ENCODE peak calls at places on chromosomes 11 and 22, in four cellular contexts. One of them, this sample, is unnamed. For H3K9me3, the result is how much of the 10 kb centered on the place peaks cover.

GRCh38 chr11:130894322-130895025 is 21.8 kb downstream of the SNX19 start:
- DNase-seq in heart left ventricle: peak
- DNase-seq in Caco-2: peak
- DNase-seq in testis: peak
- DNase-seq in this sample: peak

GRCh38 chr11:134223066-134223465 is 701 bp downstream of the NCAPD3 start:
- DNase-seq in heart left ventricle: no peak
- DNase-seq in Caco-2: no peak
- DNase-seq in testis: no peak
- DNase-seq in this sample: no peak

GRCh38 chr11:71307811-71308645 is 55.7 kb upstream of the SHANK2 start:
- DNase-seq in Caco-2: peak
- DNase-seq in heart left ventricle: no peak
- DNase-seq in testis: no peak
- DNase-seq in this sample: no peak

GRCh38 chr11:71130106-71130505 is 122.3 kb downstream of the SHANK2 start:
- DNase-seq in testis: no peak
- DNase-seq in Caco-2: no peak
- DNase-seq in heart left ventricle: no peak
- DNase-seq in this sample: peak

GRCh38 chr11:83921447-83922192 is 635.5 kb upstream of the CCDC90B start:
- DNase-seq in Caco-2: no peak
- DNase-seq in heart left ventricle: no peak
- DNase-seq in testis: no peak
- DNase-seq in this sample: no peak

GRCh38 chr22:45320326-45320976 is 10.7 kb downstream of the FAM118A start:
- DNase-seq in Caco-2: no peak
- DNase-seq in heart left ventricle: no peak
- DNase-seq in testis: no peak
- DNase-seq in this sample: no peak

GRCh38 chr22:19341500-19341899 is 50.0 kb upstream of the CLTCL1 start:
- DNase-seq in testis: no peak
- DNase-seq in heart left ventricle: no peak
- DNase-seq in Caco-2: no peak
- DNase-seq in this sample: no peak

GRCh38 chr11:74268451-74268850 is 43.0 kb downstream of the P4HA3 start:
- DNase-seq in Caco-2: no peak
- DNase-seq in testis: no peak
- DNase-seq in heart left ventricle: no peak
- DNase-seq in this sample: no peak

GRCh38 chr22:22235564-22235963 is 9.0 kb upstream of the VPREB1 start:
- DNase-seq in heart left ventricle: no peak
- DNase-seq in testis: peak
- DNase-seq in Caco-2: no peak
- DNase-seq in this sample: peak

GRCh38 chr11:65779919-65780769 is 632 bp downstream of the AP5B1 start:
- DNase-seq in testis: peak
- DNase-seq in heart left ventricle: peak
- DNase-seq in Caco-2: peak
- DNase-seq in this sample: peak
- H3K4me3 ChIP-seq in testis: peak
- H3K4me3 ChIP-seq in heart left ventricle: peak
- H3K4me3 ChIP-seq in Caco-2: peak
- H3K4me3 ChIP-seq in this sample: peak

GRCh38 chr11:119306373-119306890 is 10.5 kb downstream of the MCAM start:
- DNase-seq in Caco-2: no peak
- DNase-seq in heart left ventricle: no peak
- DNase-seq in testis: peak
- DNase-seq in this sample: no peak
- H3K9me3 ChIP-seq in Caco-2: under half
- H3K9me3 ChIP-seq in heart left ventricle: under half
- H3K9me3 ChIP-seq in testis: under half
- H3K9me3 ChIP-seq in this sample: under half

DNA sequence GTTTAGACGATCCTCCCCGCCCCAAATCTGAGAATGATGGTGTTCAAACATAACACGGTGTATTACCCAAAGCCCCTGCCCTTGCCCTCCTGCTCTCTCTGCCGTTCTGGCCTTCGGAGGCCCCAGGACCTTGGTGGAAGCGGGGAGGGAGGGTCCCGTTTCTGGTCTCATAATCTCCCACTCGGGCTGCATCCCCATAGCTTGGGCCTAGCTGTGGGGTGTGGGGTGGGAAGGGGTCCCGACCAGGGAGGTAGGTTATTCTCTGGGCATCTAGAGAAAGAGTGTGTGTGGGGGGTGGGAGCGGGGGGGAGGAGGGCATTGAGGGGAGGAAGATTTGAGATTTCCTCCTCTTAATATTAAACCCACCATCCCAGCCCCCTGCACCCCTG is 2.3 kb downstream of the PKNOX2 start:
- DNase-seq in heart left ventricle: no peak
- DNase-seq in Caco-2: peak
- DNase-seq in testis: no peak
- DNase-seq in this sample: no peak
- H3K4me3 ChIP-seq in heart left ventricle: peak
- H3K4me3 ChIP-seq in Caco-2: no peak
- H3K4me3 ChIP-seq in testis: peak
- H3K4me3 ChIP-seq in this sample: no peak

GRCh38 chr11:114618139-114618538 is 22.6 kb upstream of the NXPE4 start:
- DNase-seq in Caco-2: no peak
- DNase-seq in heart left ventricle: no peak
- DNase-seq in testis: no peak
- DNase-seq in this sample: no peak

GRCh38 chr11:114617157-114618124 is 21.9 kb upstream of the NXPE4 start:
- DNase-seq in Caco-2: no peak
- DNase-seq in heart left ventricle: no peak
- DNase-seq in testis: no peak
- DNase-seq in this sample: no peak

GRCh38 chr11:114616516-114616915 is 20.9 kb upstream of the NXPE4 start:
- DNase-seq in testis: no peak
- DNase-seq in Caco-2: no peak
- DNase-seq in heart left ventricle: no peak
- DNase-seq in this sample: no peak

GRCh38 chr11:114614127-114614720 is 18.6 kb upstream of the NXPE4 start:
- DNase-seq in heart left ventricle: no peak
- DNase-seq in testis: no peak
- DNase-seq in Caco-2: no peak
- DNase-seq in this sample: no peak

GRCh38 chr11:114615448-114616361 is 20.1 kb upstream of the NXPE4 start:
- DNase-seq in testis: no peak
- DNase-seq in heart left ventricle: no peak
- DNase-seq in Caco-2: no peak
- DNase-seq in this sample: no peak
- H3K9me3 ChIP-seq in testis: under half
- H3K9me3 ChIP-seq in heart left ventricle: under half
- H3K9me3 ChIP-seq in Caco-2: under half
- H3K9me3 ChIP-seq in this sample: under half

GRCh38 chr11:61297341-61297740 is 2.2 kb upstream of the VWCE start:
- DNase-seq in Caco-2: no peak
- DNase-seq in heart left ventricle: no peak
- DNase-seq in testis: no peak
- DNase-seq in this sample: no peak

GRCh38 chr11:61295596-61295926 is 445 bp upstream of the VWCE start:
- DNase-seq in testis: no peak
- DNase-seq in Caco-2: no peak
- DNase-seq in heart left ventricle: no peak
- DNase-seq in this sample: no peak

GRCh38 chr11:61297741-61298140 is 2.6 kb upstream of the VWCE start:
- DNase-seq in testis: peak
- DNase-seq in heart left ventricle: peak
- DNase-seq in Caco-2: no peak
- DNase-seq in this sample: no peak

GRCh38 chr11:61293869-61294716 is 1.0 kb downstream of the VWCE start:
- DNase-seq in Caco-2: peak
- DNase-seq in heart left ventricle: peak
- DNase-seq in testis: peak
- DNase-seq in this sample: no peak

DNA sequence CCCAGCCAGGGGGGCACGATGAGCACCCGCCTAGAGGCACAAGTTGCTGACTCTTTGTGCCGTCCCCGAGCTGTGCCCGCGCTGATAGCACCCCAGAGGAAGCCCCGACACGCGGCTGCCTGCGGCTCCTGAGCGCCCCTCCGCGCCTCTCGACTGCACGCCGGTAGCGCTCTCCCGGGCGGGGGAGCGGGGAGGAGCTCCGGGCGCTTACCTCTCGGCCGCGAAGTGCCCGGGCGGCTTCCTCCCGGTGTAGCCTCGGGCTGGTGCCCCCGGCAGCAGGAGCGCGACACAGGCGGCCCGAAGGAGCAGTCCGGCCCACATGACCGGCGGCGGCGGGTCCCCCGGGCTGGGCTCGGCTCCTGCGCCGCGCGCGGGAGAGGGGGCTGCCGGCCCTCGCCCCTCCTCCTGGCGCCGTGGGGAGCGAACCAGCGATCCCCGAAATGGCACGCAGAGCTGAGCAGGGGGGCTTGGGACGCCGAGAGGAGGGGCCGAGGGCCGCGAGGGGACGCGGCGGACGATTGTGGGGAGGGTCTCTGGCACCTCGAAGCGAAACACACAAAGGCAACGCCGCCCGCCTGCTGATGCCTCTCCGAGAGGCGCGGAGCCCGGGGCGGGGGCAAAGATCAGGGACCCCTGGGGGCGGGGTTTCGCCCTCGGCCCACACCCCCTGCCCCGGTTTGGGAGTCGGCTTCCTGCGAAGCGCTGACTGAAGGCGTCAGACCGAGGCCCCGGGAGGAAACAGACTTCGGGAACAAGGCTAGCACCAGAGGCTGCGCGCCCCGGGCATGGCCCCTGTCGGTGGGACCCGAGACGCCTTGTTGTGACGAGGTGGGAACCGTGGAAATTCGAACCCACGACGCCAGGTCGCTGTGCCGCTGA is at the start of gene VWCE:
- DNase-seq in Caco-2: peak
- DNase-seq in testis: peak
- DNase-seq in heart left ventricle: peak
- DNase-seq in this sample: peak
- H3K4me3 ChIP-seq in Caco-2: peak
- H3K4me3 ChIP-seq in testis: peak
- H3K4me3 ChIP-seq in heart left ventricle: peak
- H3K4me3 ChIP-seq in this sample: peak

GRCh38 chr11:68262544-68262827 is 9.3 kb downstream of the C11orf24 start:
- DNase-seq in testis: no peak
- DNase-seq in heart left ventricle: no peak
- DNase-seq in Caco-2: peak
- DNase-seq in this sample: no peak
- H3K9me3 ChIP-seq in testis: under half
- H3K9me3 ChIP-seq in heart left ventricle: under half
- H3K9me3 ChIP-seq in Caco-2: under half
- H3K9me3 ChIP-seq in this sample: under half

GRCh38 chr11:45807792-45808238 is 2.9 kb downstream of the SLC35C1 start:
- DNase-seq in testis: no peak
- DNase-seq in Caco-2: no peak
- DNase-seq in heart left ventricle: no peak
- DNase-seq in this sample: no peak
- H3K4me3 ChIP-seq in testis: no peak
- H3K4me3 ChIP-seq in Caco-2: no peak
- H3K4me3 ChIP-seq in heart left ventricle: no peak
- H3K4me3 ChIP-seq in this sample: no peak